ENCODE peak calls at places on chromosome 9, in six cellular contexts. J is endothelial cell of umbilical vein, A is RWPE2, E is aorta, C is Caco-2, M is A673. V is an unnamed sample. For H3K27me3 and H3K36me3, the result is how much of the 10 kb centered on the place peaks cover.

GRCh38 chr9:88660611-88661010 is 125.6 kb downstream of the NXNL2 start:
- DNase-seq in A (no peak), C (peak), E (no peak), J (peak), M (peak), V (peak)

GRCh38 chr9:107260437-107261081 is 22.5 kb upstream of the RAD23B start:
- DNase-seq in M (no peak), J (no peak), C (no peak), E (no peak), A (no peak), V (peak)

GRCh38 chr9:4668604-4669003 is 2.3 kb upstream of the SPATA6L start:
- DNase-seq in E (no peak), C (no peak), J (no peak), M (no peak), A (no peak), V (no peak)

GRCh38 chr9:121105531-121105930 is 30.8 kb downstream of the CNTRL start:
- DNase-seq in A (no peak), E (no peak), C (no peak), M (no peak), J (no peak), V (no peak)

GRCh38 chr9:74630228-74630627 is 133.1 kb downstream of the RORB start:
- DNase-seq in E (no peak), C (no peak), M (no peak), A (no peak), J (no peak), V (no peak)

GRCh38 chr9:96317335-96317980 is 15.5 kb upstream of the HSD17B3 start:
- DNase-seq in M (peak), E (no peak), C (peak), A (no peak), J (peak), V (peak)

GRCh38 chr9:133569109-133569785 is 34.7 kb downstream of the ADAMTSL2 start:
- DNase-seq in M (no peak), J (no peak), E (no peak), C (no peak), A (no peak), V (no peak)

GRCh38 chr9:96612105-96612965 is 7.3 kb downstream of the CDC14B start:
- DNase-seq in A (no peak), E (peak), J (no peak), C (peak), M (peak), V (peak)

GRCh38 chr9:10009401-10009800 is 603.4 kb downstream of the PTPRD start:
- DNase-seq in C (no peak), E (no peak), M (no peak), A (no peak), J (no peak), V (no peak)

GRCh38 chr9:95573463-95573862 is 56.7 kb upstream of the PTCH1 start:
- DNase-seq in A (no peak), C (no peak), M (no peak), J (no peak), E (no peak), V (no peak)

GRCh38 chr9:96523429-96523828 is 73.5 kb downstream of the HABP4 start:
- DNase-seq in J (no peak), A (no peak), E (peak), C (no peak), M (no peak), V (no peak)

GRCh38 chr9:112545237-112545636 is 58.6 kb downstream of the KIAA1958 start:
- DNase-seq in J (no peak), A (no peak), M (no peak), E (no peak), C (no peak), V (no peak)

GRCh38 chr9:131290767-131291370 is 1.3 kb downstream of the PLPP7 start:
- DNase-seq in M (no peak), A (no peak), C (no peak), E (no peak), J (no peak), V (no peak)

GRCh38 chr9:137077010-137077747 is at the start of gene UAP1L1:
- DNase-seq in C (peak), E (peak), M (peak), J (peak), A (peak), V (peak)

GRCh38 chr9:99140685-99141314 is 35.9 kb downstream of the TGFBR1 start:
- DNase-seq in J (peak), A (no peak), E (no peak), M (peak), C (peak), V (peak)

GRCh38 chr9:76153902-76154629 is 240.2 kb downstream of the RFK start:
- DNase-seq in C (no peak), M (no peak), E (no peak), A (no peak), J (no peak), V (no peak)

GRCh38 chr9:32644698-32645097 is 9.2 kb upstream of the TAF1L start:
- DNase-seq in C (no peak), E (no peak), A (peak), J (peak), M (peak), V (peak)

GRCh38 chr9:135565141-135565628 is 3.6 kb downstream of the PAEP start:
- DNase-seq in M (no peak), C (no peak), E (peak), A (no peak), J (no peak), V (no peak)

GRCh38 chr9:123825337-123825736 is 104.6 kb downstream of the DENND1A start:
- DNase-seq in E (no peak), M (peak), J (no peak), A (no peak), C (peak), V (peak)

GRCh38 chr9:111348821-111349271 is 18.8 kb upstream of the OR2K2 start:
- DNase-seq in C (peak), J (peak), M (no peak), A (no peak), E (no peak), V (no peak)

GRCh38 chr9:69672828-69673640 is 863 bp upstream of the APBA1 start:
- DNase-seq in M (peak), E (peak), A (peak), C (peak), J (peak), V (peak)

GRCh38 chr9:98289811-98290210 is 34.4 kb upstream of the TBC1D2 start:
- DNase-seq in M (no peak), A (no peak), C (no peak), E (no peak), J (no peak), V (no peak)

GRCh38 chr9:21656776-21657637 is 145.4 kb upstream of the MTAP start:
- DNase-seq in M (no peak), A (no peak), C (no peak), E (no peak), J (no peak), V (no peak)

GRCh38 chr9:106403081-106403480 is 459.9 kb upstream of the ZNF462 start:
- DNase-seq in C (peak), A (no peak), J (no peak), M (no peak), E (no peak), V (no peak)

GRCh38 chr9:132090771-132091170 is 11.1 kb upstream of the MED27 start:
- DNase-seq in A (no peak), C (no peak), E (no peak), J (no peak), M (no peak), V (no peak)

DNA sequence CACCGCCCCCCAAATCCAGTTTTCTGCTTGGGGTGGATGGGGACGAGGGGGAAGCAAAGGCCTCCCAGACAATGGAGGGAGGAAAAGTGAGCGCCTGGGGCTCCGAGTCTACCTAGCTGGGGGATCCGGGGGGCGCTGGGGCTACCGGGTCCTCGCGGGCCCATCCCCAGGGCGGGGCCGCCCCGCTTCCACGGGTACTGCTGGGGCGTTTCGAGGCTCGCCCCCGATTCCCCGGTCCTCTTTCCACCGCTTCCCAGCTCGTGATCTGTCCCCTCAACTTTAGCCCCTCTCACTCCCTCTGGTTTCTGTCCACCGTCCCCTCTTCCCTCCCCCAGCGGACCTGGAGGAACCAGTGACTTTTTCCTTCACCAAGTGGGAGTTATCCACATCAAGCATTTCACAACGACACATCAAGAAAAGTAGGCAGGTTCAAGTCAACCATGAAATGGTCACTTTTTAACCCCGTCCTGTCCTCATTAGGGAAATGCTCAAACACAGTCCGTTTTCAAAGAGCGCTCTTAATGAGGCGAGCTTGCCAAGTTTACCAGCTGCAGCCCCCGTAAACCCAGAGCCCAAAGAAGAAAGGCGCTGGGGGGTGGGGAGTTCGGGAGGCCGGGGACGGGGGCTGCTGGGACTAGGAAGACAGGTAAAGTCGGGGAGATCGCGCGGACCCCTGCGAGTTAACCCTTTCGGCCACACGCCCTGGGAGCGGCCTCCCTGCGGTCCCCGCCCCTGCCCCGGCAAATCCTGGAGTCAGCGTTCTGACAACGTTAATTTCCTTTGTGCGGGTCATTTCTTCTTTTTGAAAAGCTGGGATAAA is 2.0 kb upstream of the NFIB start:
- DNase-seq in J (peak), E (peak), C (peak), A (no peak), M (no peak), V (peak)
- H3K27me3 ChIP-seq in J (under half), E (under half), C (under half), A (under half), M (under half), V (under half)

DNA sequence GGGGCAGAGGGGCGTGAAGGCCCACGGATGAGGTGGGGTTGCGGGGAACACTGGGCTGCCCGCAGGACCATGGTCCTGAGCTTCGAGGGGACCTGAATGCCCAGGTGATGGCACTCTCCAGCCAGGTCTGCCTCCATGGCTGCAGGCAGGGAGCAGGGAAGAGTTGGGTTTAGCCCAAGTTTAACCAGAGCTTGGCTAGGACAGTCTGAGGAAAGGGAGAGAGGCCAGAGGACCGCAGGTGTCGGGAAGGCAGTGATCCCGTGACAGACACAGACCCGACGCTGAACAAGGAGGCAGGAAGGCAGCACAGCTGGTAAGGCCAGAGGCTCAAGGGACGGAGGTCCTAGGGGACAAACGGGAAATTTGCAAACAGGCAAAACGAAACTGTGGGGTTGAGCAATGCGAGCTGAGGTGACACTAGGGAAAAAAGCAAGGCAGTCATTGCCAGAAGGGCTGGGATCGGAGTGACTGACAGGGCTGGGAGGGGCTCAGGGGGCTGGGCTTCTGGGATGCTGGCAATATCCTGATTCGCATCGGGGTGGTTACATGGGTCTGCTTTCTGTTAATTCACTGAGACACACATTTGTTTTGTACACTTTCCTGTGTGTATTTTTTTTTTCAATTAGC is 25.0 kb downstream of the ARPC5L start:
- DNase-seq in C (no peak), M (no peak), E (no peak), J (no peak), A (no peak), V (no peak)
- H3K36me3 ChIP-seq in C (under half), M (under half), E (under half), J (under half), A (under half), V (under half)

GRCh38 chr9:101030022-101030391 is 1.5 kb downstream of the PLPPR1 start:
- DNase-seq in A (no peak), E (no peak), M (no peak), J (no peak), C (no peak), V (no peak)

GRCh38 chr9:101029300-101030021 is 934 bp downstream of the PLPPR1 start:
- DNase-seq in E (peak), J (no peak), C (no peak), M (no peak), A (no peak), V (peak)

GRCh38 chr9:101027733-101028345 is 688 bp upstream of the PLPPR1 start:
- DNase-seq in A (no peak), C (no peak), J (no peak), E (no peak), M (no peak), V (peak)

GRCh38 chr9:101027246-101027645 is 1.3 kb upstream of the PLPPR1 start:
- DNase-seq in M (no peak), J (no peak), A (no peak), C (no peak), E (no peak), V (no peak)

GRCh38 chr9:101028346-101029299 is at the start of gene PLPPR1:
- DNase-seq in A (peak), M (peak), J (peak), C (peak), E (peak), V (peak)
- H3K27me3 ChIP-seq in A (half or more), M (half or more), J (half or more), C (under half), E (under half), V (under half)

GRCh38 chr9:92614763-92615441 is 55.0 kb downstream of the IPPK start:
- DNase-seq in C (no peak), J (no peak), M (no peak), E (no peak), A (no peak), V (no peak)
- H3K36me3 ChIP-seq in C (under half), J (under half), M (under half), E (under half), A (under half), V (under half)

GRCh38 chr9:114000671-114001409 is 77.3 kb downstream of the AMBP start:
- DNase-seq in J (no peak), A (peak), E (peak), C (no peak), M (no peak), V (no peak)

GRCh38 chr9:114001410-114001685 is 76.8 kb downstream of the AMBP start:
- DNase-seq in J (no peak), A (no peak), E (no peak), C (no peak), M (no peak), V (no peak)

GRCh38 chr9:113999256-114000062 is 78.6 kb downstream of the AMBP start:
- DNase-seq in C (no peak), E (peak), A (no peak), J (no peak), M (peak), V (no peak)

GRCh38 chr9:113998529-113999255 is 79.4 kb downstream of the AMBP start:
- DNase-seq in C (peak), A (no peak), E (peak), J (no peak), M (peak), V (peak)

DNA sequence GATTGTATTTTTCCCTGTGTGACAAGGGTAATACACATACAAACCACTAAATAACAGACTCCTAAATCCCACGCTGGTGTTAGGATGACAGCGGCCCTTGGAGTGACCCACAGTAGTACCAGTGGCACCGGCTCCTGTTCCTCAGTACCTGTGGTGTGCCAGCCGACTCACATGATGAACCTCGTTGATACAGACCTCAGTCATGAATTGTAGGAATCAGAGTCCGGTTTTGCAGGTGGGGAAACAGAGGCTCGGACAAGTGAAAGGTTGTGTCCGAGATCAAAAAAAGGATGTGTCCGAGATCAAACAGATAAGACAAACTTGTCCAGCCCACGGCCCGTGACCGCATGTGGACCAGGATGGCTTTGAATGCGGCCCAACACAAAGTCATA is 78.0 kb downstream of the AMBP start:
- DNase-seq in M (no peak), E (peak), A (no peak), J (no peak), C (no peak), V (no peak)
- H3K27me3 ChIP-seq in M (under half), E (under half), A (under half), J (under half), C (under half), V (under half)

GRCh38 chr9:752681-753200 is 88.8 kb upstream of the DMRT1 start:
- DNase-seq in J (no peak), A (no peak), E (no peak), M (no peak), C (no peak), V (no peak)
- H3K36me3 ChIP-seq in J (under half), A (under half), E (under half), M (under half), C (under half), V (under half)

GRCh38 chr9:116322521-116322920 is 168.9 kb downstream of the PAPPA start:
- DNase-seq in A (no peak), M (peak), C (no peak), E (no peak), J (no peak), V (no peak)
- H3K27me3 ChIP-seq in A (under half), M (under half), C (under half), E (under half), J (under half), V (under half)

V was measured in SJCRH30.